ENCODE peak calls at places on chromosome 7, in five cellular contexts. X is CD8-positive, alpha-beta T cell; V is stomach; C is Panc1; P is PC-3. T is an unnamed sample.

GRCh38 chr7:5613607-5614006 is 167.9 kb downstream of the RNF216 start:
- DNase-seq in X (no peak), V (no peak), C (no peak), P (no peak), T (no peak)

GRCh38 chr7:134362587-134363483 is 46.1 kb upstream of the SLC35B4 start:
- DNase-seq in X (no peak), V (no peak), C (no peak), P (no peak), T (peak; percentile 37)

GRCh38 chr7:16914771-16915170 is 33.0 kb upstream of the AGR3 start:
- DNase-seq in X (no peak), V (no peak), C (no peak), P (peak; percentile 59), T (no peak)

GRCh38 chr7:34570300-34570699 is 87.7 kb upstream of the NPSR1 start:
- DNase-seq in X (no peak), V (no peak), C (no peak), P (no peak), T (no peak)

GRCh38 chr7:151074817-151075661 is 5.6 kb downstream of the FASTK start:
- DNase-seq in X (no peak), V (no peak), C (no peak), P (no peak), T (no peak)

GRCh38 chr7:123622660-123623386 is 21.2 kb downstream of the ASB15 start:
- DNase-seq in X (no peak), V (no peak), C (no peak), P (no peak), T (peak; percentile 60)

GRCh38 chr7:98655611-98656010 is 38.5 kb downstream of the NPTX2 start:
- DNase-seq in X (no peak), V (no peak), C (no peak), P (no peak), T (no peak)

GRCh38 chr7:125112741-125113309 is 183.2 kb upstream of the POT1 start:
- DNase-seq in X (no peak), V (no peak), C (peak; percentile 64), P (peak; percentile 42), T (peak; percentile 26)

GRCh38 chr7:153567426-153567825 is 484.8 kb upstream of the DPP6 start:
- DNase-seq in X (no peak), V (no peak), C (no peak), P (no peak), T (peak; percentile 27)

GRCh38 chr7:70695804-70696104 is 436.2 kb upstream of the GALNT17 start:
- DNase-seq in X (peak; percentile 23), V (no peak), C (no peak), P (no peak), T (no peak)

GRCh38 chr7:95684505-95684904 is 87.8 kb upstream of the DYNC1I1 start:
- DNase-seq in X (no peak), V (no peak), C (no peak), P (no peak), T (no peak)

GRCh38 chr7:116139807-116140206 is 70.5 kb upstream of the TES start:
- DNase-seq in X (no peak), V (no peak), C (no peak), P (no peak), T (peak; percentile 18)

GRCh38 chr7:17247357-17247756 is 51.1 kb upstream of the AHR start:
- DNase-seq in X (no peak), V (no peak), C (no peak), P (no peak), T (no peak)

GRCh38 chr7:97293031-97293430 is 175.5 kb downstream of the SDHAF3 start:
- DNase-seq in X (no peak), V (no peak), C (no peak), P (no peak), T (no peak)

GRCh38 chr7:7761340-7761973 is 43.0 kb upstream of the RPA3 start:
- DNase-seq in X (no peak), V (no peak), C (peak; percentile 58), P (peak; percentile 73), T (peak; percentile 72)

GRCh38 chr7:149741629-149742028 is 31.8 kb downstream of the ZNF467 start:
- DNase-seq in X (no peak), V (no peak), C (no peak), P (peak; percentile 24), T (no peak)

GRCh38 chr7:20744913-20745587 is 41.6 kb downstream of the SP8 start:
- DNase-seq in X (no peak), V (no peak), C (no peak), P (peak; percentile 55), T (peak; percentile 0)

GRCh38 chr7:44086627-44087026 is 4.3 kb upstream of the POLM start:
- DNase-seq in X (no peak), V (no peak), C (no peak), P (no peak), T (no peak)

GRCh38 chr7:44084695-44085094 is 2.4 kb upstream of the POLM start:
- DNase-seq in X (no peak), V (no peak), C (no peak), P (no peak), T (no peak)

GRCh38 chr7:44083796-44084195 is 1.5 kb upstream of the POLM start:
- DNase-seq in X (no peak), V (no peak), C (no peak), P (no peak), T (no peak)

GRCh38 chr7:44087914-44088838 is 5.8 kb upstream of the POLM start:
- DNase-seq in X (no peak), V (no peak), C (no peak), P (peak; percentile 52), T (peak; percentile 82)

GRCh38 chr7:44085549-44085948 is 3.2 kb upstream of the POLM start:
- DNase-seq in X (no peak), V (no peak), C (no peak), P (no peak), T (no peak)
- TF ChIP-seq CTCF in X (no peak), V (no peak), C (no peak), P (peak; percentile 40), T (no peak)

GRCh38 chr7:1022801-1023465 is 21.4 kb upstream of the GPR146 start:
- DNase-seq in X (no peak), V (no peak), C (no peak), P (no peak), T (no peak)

GRCh38 chr7:1025747-1026581 is 18.4 kb upstream of the GPR146 start:
- DNase-seq in X (no peak), V (no peak), C (no peak), P (no peak), T (no peak)

GRCh38 chr7:1024876-1025746 is 19.2 kb upstream of the GPR146 start:
- DNase-seq in X (no peak), V (no peak), C (no peak), P (no peak), T (no peak)

GRCh38 chr7:1022356-1022755 is 22.0 kb upstream of the GPR146 start:
- DNase-seq in X (no peak), V (no peak), C (no peak), P (no peak), T (no peak)

GRCh38 chr7:1024331-1024761 is 20.0 kb upstream of the GPR146 start:
- DNase-seq in X (no peak), V (no peak), C (no peak), P (no peak), T (no peak)
- H3K4me3 ChIP-seq in X (no peak overlapping the region), V (no peak overlapping the region), C (no peak overlapping the region), P (no peak overlapping the region), T (no peak overlapping the region)

GRCh38 chr7:139600306-139600705 is 76.8 kb downstream of the CLEC2L start:
- DNase-seq in X (no peak), V (no peak), C (no peak), P (no peak), T (no peak)

GRCh38 chr7:139601176-139601575 is 77.7 kb downstream of the CLEC2L start:
- DNase-seq in X (no peak), V (no peak), C (no peak), P (no peak), T (no peak)

GRCh38 chr7:139603896-139604295 is 80.4 kb downstream of the CLEC2L start:
- DNase-seq in X (no peak), V (no peak), C (no peak), P (no peak), T (no peak)

GRCh38 chr7:139603282-139603681 is 79.8 kb downstream of the CLEC2L start:
- DNase-seq in X (no peak), V (no peak), C (no peak), P (no peak), T (no peak)

DNA sequence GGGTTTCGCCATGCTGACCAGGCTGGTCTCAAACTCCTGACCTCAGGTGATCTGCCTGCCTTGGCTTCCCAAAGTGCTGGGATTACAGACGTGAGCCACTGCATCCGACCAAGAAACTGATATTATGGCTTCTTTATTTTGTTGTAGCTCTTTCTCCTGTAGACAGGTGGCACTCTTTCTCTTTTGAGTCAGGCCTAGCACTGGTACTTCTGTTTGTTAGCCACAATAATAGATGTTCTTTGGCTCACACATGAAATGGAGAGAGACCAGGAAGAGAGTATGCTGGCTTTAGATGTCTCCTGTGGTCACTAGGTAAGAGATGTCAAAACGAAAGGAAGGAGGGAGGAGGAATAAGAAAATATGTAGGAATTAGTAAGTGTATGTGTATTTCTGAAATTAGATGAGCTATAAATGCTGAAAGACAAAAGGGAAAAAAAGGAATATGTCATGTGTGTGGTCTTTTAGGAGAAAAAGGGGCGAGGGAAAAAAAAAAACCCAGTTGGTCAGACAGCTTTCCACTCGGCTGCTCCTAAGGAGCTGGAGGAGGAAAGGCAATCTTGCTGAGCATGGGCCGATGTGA is 78.7 kb downstream of the CLEC2L start:
- DNase-seq in X (no peak), V (no peak), C (no peak), P (peak; percentile 39), T (peak; percentile 43)
- TF ChIP-seq CTCF in X (peak; percentile 57), V (peak; percentile 40), C (peak; percentile 82), P (peak; percentile 61), T (peak; percentile 60)

GRCh38 chr7:15686209-15686956 is at the start of gene MEOX2:
- DNase-seq in X (no peak), V (no peak), C (no peak), P (no peak), T (peak; percentile 17)

GRCh38 chr7:15684834-15685233 is 1.6 kb downstream of the MEOX2 start:
- DNase-seq in X (no peak), V (no peak), C (no peak), P (no peak), T (no peak)

GRCh38 chr7:15687645-15688025 is 1.2 kb upstream of the MEOX2 start:
- DNase-seq in X (no peak), V (no peak), C (no peak), P (no peak), T (no peak)

GRCh38 chr7:15685358-15686181 is 913 bp downstream of the MEOX2 start:
- DNase-seq in X (no peak), V (no peak), C (no peak), P (no peak), T (peak; percentile 63)

DNA sequence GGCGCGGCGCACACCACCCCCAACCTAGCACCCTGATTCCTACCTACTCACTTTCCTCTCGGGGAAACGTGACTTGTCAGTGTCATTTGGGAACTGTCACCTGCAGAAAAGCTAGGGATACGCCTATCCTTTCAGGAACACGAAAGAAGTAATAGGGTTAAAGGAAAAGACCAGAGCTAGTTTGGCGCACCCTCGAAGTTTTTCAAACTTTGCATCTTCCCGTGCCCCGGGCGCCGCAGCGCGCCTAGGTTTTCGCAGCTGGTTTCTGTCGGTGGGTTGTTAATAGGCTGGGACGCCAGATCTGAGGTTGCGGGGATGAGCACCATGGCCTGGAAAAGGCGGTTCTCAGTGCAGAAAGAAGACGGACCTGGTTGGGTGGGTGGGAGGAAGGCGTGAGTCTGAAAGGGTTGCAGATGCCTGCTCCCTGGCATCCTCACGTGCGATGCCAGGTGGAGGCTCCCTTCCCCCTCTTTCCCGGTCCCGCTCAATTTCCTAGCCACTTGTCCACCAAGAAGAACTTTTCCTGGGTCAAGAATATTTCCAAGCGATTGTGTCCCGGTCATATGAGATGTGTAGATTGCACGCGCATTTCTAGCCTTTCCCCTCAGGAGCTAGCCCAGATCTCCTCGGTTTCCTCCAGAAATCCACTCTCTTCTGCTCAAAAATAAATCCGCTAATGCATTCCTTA is 618 bp upstream of the MEOX2 start:
- DNase-seq in X (no peak), V (no peak), C (no peak), P (no peak), T (no peak)
- H3K4me3 ChIP-seq in X (no peak overlapping the region), V (peak overlapping the region; percentile 41), C (peak overlapping the region; percentile 20), P (no peak overlapping the region), T (no peak overlapping the region)

T was measured in fibroblast of villous mesenchyme.